ENCODE peak calls at places on chromosomes 1 and 21, in ten cellular contexts. P is ovary, K is thyroid gland, M is sigmoid colon, O is cardiac muscle cell, I is esophagus muscularis mucosa, E is spleen, G is GM23338, Q is mammary epithelial cell, R is HepG2. J is an unnamed sample.

GRCh38 chr1:112527266-112528010 is 18.7 kb downstream of the WNT2B start:
- DNase-seq in P (no peak), K (no peak), M (no peak), O (peak; percentile 51), I (no peak), E (no peak), G (peak; percentile 32), Q (no peak), R (no peak), J (no peak)

GRCh38 chr21:43726686-43727570 is 8.0 kb downstream of the PDXK start:
- DNase-seq in P (no peak), K (no peak), M (no peak), O (no peak), I (no peak), E (peak; percentile 86), G (no peak), Q (no peak), R (no peak), J (no peak)

GRCh38 chr1:240602189-240602588 is 9.8 kb downstream of the GREM2 start:
- DNase-seq in P (no peak), K (no peak), M (no peak), O (peak; percentile 5), I (no peak), E (no peak), G (no peak), Q (no peak), R (no peak), J (no peak)

GRCh38 chr1:159983681-159984080 is 29.6 kb upstream of the SLAMF9 start:
- DNase-seq in P (no peak), K (no peak), M (no peak), O (no peak), I (peak; percentile 60), E (no peak), G (no peak), Q (no peak), R (no peak), J (peak; percentile 33)

GRCh38 chr1:21490774-21491482 is 18.3 kb upstream of the ALPL start:
- DNase-seq in P (no peak), K (no peak), M (no peak), O (peak; percentile 70), I (no peak), E (no peak), G (peak; percentile 74), Q (peak; percentile 56), R (peak; percentile 41), J (no peak)

GRCh38 chr1:91564888-91565700 is 64.4 kb downstream of the CDC7 start:
- DNase-seq in P (no peak), K (no peak), M (no peak), O (no peak), I (peak; percentile 70), E (no peak), G (no peak), Q (peak; percentile 31), R (no peak), J (no peak)

GRCh38 chr1:45796946-45797345 is 6.5 kb upstream of the MAST2 start:
- DNase-seq in P (no peak), K (no peak), M (no peak), O (no peak), I (peak; percentile 10), E (no peak), G (no peak), Q (no peak), R (no peak), J (no peak)

GRCh38 chr1:52631759-52632331 is 1.1 kb upstream of the SHISAL2A start:
- DNase-seq in P (no peak), K (no peak), M (no peak), O (peak; percentile 23), I (no peak), E (peak; percentile 75), G (no peak), Q (no peak), R (no peak), J (no peak)

GRCh38 chr1:150194381-150195031 is 41.4 kb downstream of the ANP32E start:
- DNase-seq in P (no peak), K (no peak), M (no peak), O (peak; percentile 34), I (no peak), E (no peak), G (no peak), Q (no peak), R (no peak), J (no peak)

GRCh38 chr21:31609081-31609480 is 50.4 kb upstream of the SOD1 start:
- DNase-seq in P (no peak), K (no peak), M (no peak), O (no peak), I (no peak), E (no peak), G (peak; percentile 35), Q (no peak), R (no peak), J (no peak)

GRCh38 chr1:119327066-119327435 is 41.5 kb upstream of the HAO2 start:
- DNase-seq in P (no peak), K (peak; percentile 31), M (peak; percentile 72), O (no peak), I (no peak), E (no peak), G (peak; percentile 91), Q (no peak), R (peak; percentile 50), J (no peak)
- H3K4me3 ChIP-seq in P (peak overlapping the region; percentile 30), K (no peak overlapping the region), M (peak overlapping the region; percentile 49), O (peak overlapping the region; percentile 21), I (peak overlapping the region; percentile 45), E (peak overlapping the region; percentile 42), G (peak overlapping the region; percentile 56), Q (no peak overlapping the region), R (peak overlapping the region; percentile 50), J (peak overlapping the region; percentile 67)

DNA sequence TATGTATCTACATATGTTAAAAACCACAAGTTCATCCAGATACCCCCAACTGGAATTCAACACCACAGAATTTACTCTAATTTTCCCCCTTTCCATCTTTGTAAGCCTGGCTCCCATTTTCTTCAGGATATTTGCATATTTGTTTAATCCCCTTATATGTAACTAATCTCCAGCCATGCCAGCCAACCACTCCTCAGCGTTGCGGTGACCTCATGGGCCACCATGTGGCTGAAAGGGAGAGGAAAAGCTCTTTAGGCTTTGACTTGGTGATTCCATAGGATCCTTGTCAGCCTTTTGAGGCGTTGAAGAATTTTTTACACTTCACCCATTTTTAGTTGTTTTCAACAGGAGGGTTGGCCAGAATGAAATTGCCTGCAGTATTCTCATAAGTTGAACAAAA is 10.0 kb downstream of the CLDN19 start:
- DNase-seq in P (no peak), K (no peak), M (no peak), O (no peak), I (no peak), E (no peak), G (peak; percentile 56), Q (no peak), R (no peak), J (no peak)
- TF ChIP-seq CTCF in P (no peak), K (no peak), M (no peak), O (no peak), I (no peak), E (no peak), G (peak; percentile 53), Q (no peak), R (peak; percentile 13), J (no peak)

GRCh38 chr1:2414297-2414958 is 2.1 kb upstream of the PEX10 start:
- DNase-seq in P (peak; percentile 82), K (peak; percentile 68), M (peak; percentile 88), O (peak; percentile 68), I (no peak), E (peak; percentile 95), G (peak; percentile 88), Q (no peak), R (peak; percentile 51), J (no peak)
- H3K27ac ChIP-seq in P (no peak overlapping the region), K (no peak overlapping the region), M (no peak overlapping the region), O (no peak overlapping the region), I (peak overlapping the region; percentile 93), E (peak overlapping the region; percentile 15), G (no peak overlapping the region), Q (no peak overlapping the region), R (peak overlapping the region; percentile 100), J (no peak overlapping the region)

GRCh38 chr1:68490046-68490651 is 6.7 kb downstream of the DEPDC1 start:
- DNase-seq in P (no peak), K (no peak), M (no peak), O (no peak), I (no peak), E (no peak), G (no peak), Q (peak; percentile 43), R (no peak), J (no peak)
- H3K4me3 ChIP-seq in P (no peak overlapping the region), K (no peak overlapping the region), M (no peak overlapping the region), O (no peak overlapping the region), I (no peak overlapping the region), E (no peak overlapping the region), G (no peak overlapping the region), Q (no peak overlapping the region), R (no peak overlapping the region), J (no peak overlapping the region)

J was measured in coronary artery.